ENCODE peak calls at places on chromosomes 1 and 21, in seven cellular contexts. T is right lobe of liver, N is heart left ventricle, V is cardiac muscle cell, F is neural progenitor cell, U is endothelial cell of umbilical vein, Z is brain microvascular endothelial cell. O is an unnamed sample.
A peak's percentile ranks its signal among the peaks of the same experiment; 100 is the strongest.

GRCh38 chr1:6177681-6178380 is 2.3 kb downstream of the CHD5 start:
- DNase-seq in T (no peak), N (no peak), V (no peak), U (no peak), F (no peak), Z (no peak), O (no peak)

GRCh38 chr21:37877171-37877570 is 39.1 kb downstream of the KCNJ6 start:
- DNase-seq in Z (peak; percentile 50), F (no peak), U (no peak), T (no peak), V (no peak), N (no peak), O (no peak)

GRCh38 chr1:84827566-84827965 is 65.4 kb downstream of the LPAR3 start:
- DNase-seq in V (no peak), U (no peak), N (no peak), F (no peak), Z (no peak), T (no peak), O (no peak)

GRCh38 chr1:80427886-80428285 is 1372.8 kb upstream of the ADGRL2 start:
- DNase-seq in T (no peak), V (no peak), Z (no peak), F (no peak), U (no peak), N (no peak), O (no peak)

GRCh38 chr1:203628185-203628996 is 1.8 kb downstream of the ATP2B4 start:
- DNase-seq in N (peak; percentile 41), U (peak; percentile 69), F (peak; percentile 89), V (peak; percentile 72), T (peak; percentile 63), Z (peak; percentile 43), O (peak; percentile 94)

GRCh38 chr1:94954292-94955220 is 27.6 kb upstream of the CNN3 start:
- DNase-seq in N (no peak), T (no peak), Z (no peak), V (no peak), U (peak; percentile 68), F (peak; percentile 71), O (no peak)

GRCh38 chr1:46041974-46042373 is 90.5 kb downstream of the PIK3R3 start:
- DNase-seq in Z (no peak), N (no peak), T (no peak), U (no peak), F (no peak), V (no peak), O (no peak)

GRCh38 chr1:160267284-160267991 is 5.1 kb upstream of the DCAF8 start:
- DNase-seq in F (no peak), T (no peak), U (no peak), N (no peak), Z (no peak), V (no peak), O (no peak)

GRCh38 chr1:150464422-150464826 is 22.8 kb upstream of the TARS2 start:
- DNase-seq in T (peak; percentile 54), N (peak; percentile 42), F (peak; percentile 65), U (peak; percentile 71), V (peak; percentile 75), Z (peak; percentile 44), O (peak; percentile 67)

GRCh38 chr1:167533851-167534300 is 15.5 kb upstream of the CD247 start:
- DNase-seq in U (peak; percentile 47), Z (peak; percentile 52), T (no peak), V (peak; percentile 90), F (peak; percentile 91), N (peak; percentile 40), O (peak; percentile 83)

GRCh38 chr1:166119678-166120077 is 47.1 kb downstream of the FAM78B start:
- DNase-seq in N (no peak), U (no peak), T (no peak), F (no peak), V (no peak), Z (no peak), O (no peak)

GRCh38 chr1:28680141-28680540 is 11.6 kb downstream of the GMEB1 start:
- DNase-seq in Z (peak; percentile 25), F (no peak), U (no peak), T (no peak), V (no peak), N (no peak), O (no peak)

GRCh38 chr1:247440001-247440620 is 17.8 kb downstream of the OR2B11 start:
- DNase-seq in V (no peak), Z (no peak), U (no peak), N (no peak), T (no peak), F (no peak), O (no peak)

GRCh38 chr1:178493301-178493741 is 3.4 kb downstream of the CLEC20A start:
- DNase-seq in Z (no peak), T (no peak), N (no peak), F (no peak), V (no peak), U (no peak), O (no peak)

DNA sequence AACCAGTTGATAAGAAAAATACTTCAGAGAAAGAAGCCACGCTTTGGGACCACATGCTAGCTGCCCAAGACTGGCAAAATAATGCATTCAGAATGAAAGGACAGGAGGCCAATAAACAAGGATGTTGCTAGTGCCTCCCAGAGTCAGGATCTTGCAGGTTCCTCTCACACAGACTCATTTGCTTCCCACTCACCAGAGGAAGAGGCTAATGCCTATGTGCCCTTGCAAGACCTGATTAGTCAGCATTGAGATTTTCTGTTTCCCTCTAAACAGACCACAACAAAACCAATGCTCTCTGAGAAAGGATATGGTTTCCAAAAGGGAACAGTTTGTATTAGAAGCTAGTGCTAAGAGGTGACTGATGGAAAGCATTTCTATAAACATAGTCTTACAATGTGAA is 85.7 kb downstream of the NRDC start:
- DNase-seq in Z (peak; percentile 63), T (no peak), V (no peak), F (no peak), N (no peak), U (peak; percentile 24), O (no peak)
- H3K27ac ChIP-seq in Z (peak overlapping the region; percentile 2), T (peak overlapping the region; percentile 85), V (peak overlapping the region; percentile 65), F (no peak overlapping the region), N (no peak overlapping the region), U (no peak overlapping the region), O (no peak overlapping the region)

DNA sequence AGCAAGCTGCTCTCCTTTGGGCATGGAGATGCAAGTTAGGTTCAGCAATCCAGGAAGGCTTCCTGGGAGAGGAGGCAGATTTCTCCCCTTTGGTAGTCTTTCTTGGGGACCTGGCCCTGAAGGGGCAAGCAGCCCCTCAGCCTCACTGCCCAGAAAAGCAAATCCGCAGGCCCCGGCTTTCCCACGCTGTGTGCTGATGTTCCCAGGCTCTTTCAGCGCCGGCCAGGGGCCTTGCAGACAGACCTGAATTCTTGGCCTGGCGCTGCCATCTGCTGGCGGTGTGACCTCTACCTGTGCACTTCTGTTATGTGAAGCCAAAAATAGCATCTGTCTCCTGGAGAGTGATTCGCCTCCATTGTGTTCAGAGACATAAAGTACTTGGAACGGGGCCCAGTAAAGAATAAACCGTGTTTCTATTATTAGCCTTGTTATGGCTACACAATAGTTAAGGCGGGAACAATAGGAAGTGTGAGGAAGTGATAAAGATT is 64.8 kb downstream of the ALPL start:
- DNase-seq in F (peak; percentile 86), T (peak; percentile 83), U (peak; percentile 99), Z (peak; percentile 70), N (peak; percentile 85), V (peak; percentile 92), O (peak; percentile 86)
- TF ChIP-seq CTCF in F (peak; percentile 70), T (peak; percentile 65), U (peak; percentile 50), Z (peak; percentile 79), N (peak; percentile 67), V (peak; percentile 63), O (peak; percentile 76)

GRCh38 chr1:29774355-29774754 is 538.0 kb downstream of the PTPRU start:
- DNase-seq in Z (no peak), T (no peak), V (no peak), U (no peak), F (no peak), N (no peak), O (no peak)
- H3K27ac ChIP-seq in Z (no peak overlapping the region), T (no peak overlapping the region), V (no peak overlapping the region), U (no peak overlapping the region), F (no peak overlapping the region), N (no peak overlapping the region), O (no peak overlapping the region)

DNA sequence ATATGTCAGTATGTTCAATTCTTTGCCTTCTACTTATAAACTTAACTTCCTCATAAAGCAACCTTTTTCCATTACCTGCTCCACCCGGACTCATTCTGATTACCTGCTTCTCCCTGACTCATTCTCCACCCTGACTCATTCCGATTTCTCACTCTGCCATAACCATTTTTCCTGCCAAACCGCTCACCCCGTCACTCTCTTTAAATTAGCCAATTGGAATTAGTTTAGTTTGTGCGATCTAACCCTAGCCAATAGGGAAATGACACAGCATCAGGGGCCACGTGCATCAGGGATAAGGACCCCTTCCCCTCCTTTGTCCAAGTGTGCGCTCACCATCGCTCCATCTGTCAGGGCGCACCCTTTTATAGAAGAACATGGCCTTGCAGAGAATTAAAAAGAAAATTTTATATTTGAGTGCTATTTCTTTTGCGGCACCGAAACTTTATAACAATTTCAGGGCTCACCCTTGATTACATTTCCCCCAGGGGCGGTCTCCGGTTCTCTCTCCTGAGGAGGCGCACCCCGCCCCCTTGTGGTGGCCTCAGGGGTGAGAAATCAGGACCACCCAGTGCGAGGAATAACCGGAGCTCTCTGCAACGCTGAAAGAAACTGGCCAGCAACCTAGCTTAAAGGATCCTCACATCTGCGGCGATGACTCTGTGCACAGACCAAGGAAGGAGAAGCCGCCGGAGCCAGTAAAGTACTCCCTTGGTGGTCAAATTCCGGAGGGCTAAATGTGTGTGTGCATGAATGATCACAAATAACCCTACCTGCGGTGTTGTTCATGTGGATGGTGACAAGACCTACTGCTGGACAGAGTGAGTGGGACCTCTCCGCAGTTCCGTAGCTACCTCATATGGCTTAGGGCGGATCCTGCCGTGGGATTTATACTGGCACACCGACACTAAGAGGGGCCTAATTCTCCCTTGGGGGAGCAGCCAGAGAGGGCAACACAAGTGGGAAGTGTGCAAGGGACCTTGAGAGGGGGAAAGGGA is 30.3 kb upstream of the CBR3 start:
- DNase-seq in U (peak; percentile 36), V (peak; percentile 83), T (no peak), F (peak; percentile 80), Z (peak; percentile 45), N (no peak), O (peak; percentile 72)
- TF ChIP-seq CTCF in U (peak; percentile 55), V (peak; percentile 64), T (peak; percentile 37), F (peak; percentile 66), Z (peak; percentile 78), N (peak; percentile 40), O (peak; percentile 88)

DNA sequence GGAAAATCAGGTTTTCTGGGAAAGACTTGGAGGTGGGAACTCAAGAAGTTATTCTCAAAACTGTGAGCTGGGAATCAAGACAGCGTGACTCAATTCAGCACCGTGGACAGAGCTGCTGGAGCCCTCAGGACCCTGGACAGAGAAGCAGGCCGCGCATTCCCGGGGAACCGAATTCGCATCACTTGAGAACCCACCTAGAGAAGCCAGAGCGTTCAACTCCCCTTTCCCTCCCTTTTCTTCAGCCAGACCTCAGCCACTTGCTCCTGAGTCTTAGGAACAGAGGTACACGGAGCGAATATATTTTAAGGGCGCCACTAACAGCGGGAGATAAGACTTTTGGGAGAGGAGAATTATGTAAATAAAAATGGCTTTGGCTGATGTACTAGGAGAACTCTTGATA is 2.0 kb upstream of the LIN28A start:
- DNase-seq in F (peak; percentile 92), T (peak; percentile 70), U (peak; percentile 77), Z (peak; percentile 61), N (peak; percentile 61), V (peak; percentile 94), O (peak; percentile 89)
- H3K27ac ChIP-seq in F (peak overlapping the region; percentile 98), T (no peak overlapping the region), U (no peak overlapping the region), Z (no peak overlapping the region), N (no peak overlapping the region), V (no peak overlapping the region), O (no peak overlapping the region)

DNA sequence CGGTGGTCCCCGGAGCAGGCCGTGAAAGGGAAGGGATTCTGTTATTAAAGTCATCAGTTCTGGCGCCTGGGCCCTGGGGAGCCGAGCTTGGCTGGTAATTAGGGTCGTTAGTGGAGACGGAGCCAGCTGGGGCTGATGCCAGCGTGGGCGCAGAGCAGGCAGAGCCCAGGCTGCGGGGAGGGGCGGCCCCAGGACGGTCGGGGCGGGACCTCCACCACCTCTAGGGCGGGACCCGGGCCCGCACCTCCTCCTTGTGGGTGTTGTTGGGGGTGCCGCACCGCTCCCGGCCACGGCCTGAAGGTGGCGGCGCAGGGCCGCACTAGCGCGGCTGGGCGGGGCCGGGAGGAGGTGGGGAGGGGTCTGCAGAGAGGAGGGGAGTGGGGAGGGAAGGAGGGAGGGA is 470.6 kb downstream of the PTPRU start:
- DNase-seq in U (peak; percentile 47), T (no peak), V (peak; percentile 81), N (no peak), Z (no peak), F (peak; percentile 92), O (peak; percentile 91)
- TF ChIP-seq CTCF in U (peak; percentile 43), T (no peak), V (peak; percentile 66), N (no peak), Z (peak; percentile 60), F (peak; percentile 68), O (peak; percentile 66)